ENCODE peak calls at places on chromosomes 6 and 20, in four cellular contexts. T, F, W and M are unnamed samples.

GRCh38 chr6:53922571-53922981 is 127.8 kb downstream of the LRRC1 start:
- DNase-seq in F (no peak), T (no peak), W (no peak), M (no peak)

GRCh38 chr6:72621243-72622093 is at the start of gene KCNQ5:
- DNase-seq in F (peak; percentile 58), W (peak; percentile 33), T (peak; percentile 3), M (peak; percentile 20)

GRCh38 chr6:16208989-16209388 is 29.4 kb upstream of the GMPR start:
- DNase-seq in T (no peak), W (no peak), F (peak; percentile 9), M (no peak)

GRCh38 chr6:98924647-98925046 is 23.1 kb downstream of the FBXL4 start:
- DNase-seq in F (no peak), W (no peak), T (no peak), M (no peak)

GRCh38 chr6:57315851-57316250 is 1.6 kb upstream of the PRIM2 start:
- DNase-seq in F (no peak), T (no peak), W (no peak), M (no peak)

GRCh38 chr6:93784794-93785757 is 365.7 kb upstream of the EPHA7 start:
- DNase-seq in F (no peak), W (no peak), T (no peak), M (no peak)

GRCh38 chr20:38692436-38693411 is 31.6 kb upstream of the SLC32A1 start:
- DNase-seq in T (peak; percentile 75), F (peak; percentile 61), W (peak; percentile 68), M (peak; percentile 78)

GRCh38 chr6:85678000-85678601 is 35.4 kb upstream of the SYNCRIP start:
- DNase-seq in W (no peak), T (no peak), F (no peak), M (peak; percentile 17)

GRCh38 chr6:77440206-77440976 is 22.9 kb downstream of the HTR1B start:
- DNase-seq in T (no peak), W (no peak), F (no peak), M (no peak)

GRCh38 chr6:89323461-89324098 is 8.5 kb upstream of the GABRR2 start:
- DNase-seq in T (no peak), W (no peak), F (no peak), M (no peak)

GRCh38 chr20:875115-875514 is 41.0 kb downstream of the ANGPT4 start:
- DNase-seq in T (no peak), F (no peak), W (no peak), M (no peak)

GRCh38 chr20:881051-881820 is 34.9 kb downstream of the ANGPT4 start:
- DNase-seq in T (no peak), F (no peak), W (peak; percentile 87), M (peak; percentile 94)

GRCh38 chr20:877814-878213 is 38.3 kb downstream of the ANGPT4 start:
- DNase-seq in W (no peak), T (no peak), F (no peak), M (no peak)

GRCh38 chr20:878511-879307 is 37.4 kb downstream of the ANGPT4 start:
- DNase-seq in T (peak; percentile 64), W (peak; percentile 51), F (no peak), M (peak; percentile 49)

GRCh38 chr20:879626-880025 is 36.5 kb downstream of the ANGPT4 start:
- DNase-seq in T (no peak), F (no peak), W (no peak), M (no peak)
- TF ChIP-seq CTCF in T (no peak), F (no peak), W (no peak), M (no peak)

GRCh38 chr6:71204741-71205140 is 83.9 kb upstream of the OGFRL1 start:
- DNase-seq in F (no peak), T (no peak), W (no peak), M (no peak)

GRCh38 chr6:71206086-71206485 is 82.5 kb upstream of the OGFRL1 start:
- DNase-seq in T (no peak), W (no peak), F (no peak), M (no peak)

GRCh38 chr6:71209206-71209605 is 79.4 kb upstream of the OGFRL1 start:
- DNase-seq in W (no peak), T (no peak), F (no peak), M (no peak)

GRCh38 chr6:71203211-71203610 is 85.4 kb upstream of the OGFRL1 start:
- DNase-seq in F (no peak), W (no peak), T (no peak), M (no peak)

GRCh38 chr6:71205336-71205956 is 83.2 kb upstream of the OGFRL1 start:
- DNase-seq in W (no peak), T (no peak), F (no peak), M (peak; percentile 16)
- TF ChIP-seq CTCF in W (no peak), T (no peak), F (no peak), M (no peak)

DNA sequence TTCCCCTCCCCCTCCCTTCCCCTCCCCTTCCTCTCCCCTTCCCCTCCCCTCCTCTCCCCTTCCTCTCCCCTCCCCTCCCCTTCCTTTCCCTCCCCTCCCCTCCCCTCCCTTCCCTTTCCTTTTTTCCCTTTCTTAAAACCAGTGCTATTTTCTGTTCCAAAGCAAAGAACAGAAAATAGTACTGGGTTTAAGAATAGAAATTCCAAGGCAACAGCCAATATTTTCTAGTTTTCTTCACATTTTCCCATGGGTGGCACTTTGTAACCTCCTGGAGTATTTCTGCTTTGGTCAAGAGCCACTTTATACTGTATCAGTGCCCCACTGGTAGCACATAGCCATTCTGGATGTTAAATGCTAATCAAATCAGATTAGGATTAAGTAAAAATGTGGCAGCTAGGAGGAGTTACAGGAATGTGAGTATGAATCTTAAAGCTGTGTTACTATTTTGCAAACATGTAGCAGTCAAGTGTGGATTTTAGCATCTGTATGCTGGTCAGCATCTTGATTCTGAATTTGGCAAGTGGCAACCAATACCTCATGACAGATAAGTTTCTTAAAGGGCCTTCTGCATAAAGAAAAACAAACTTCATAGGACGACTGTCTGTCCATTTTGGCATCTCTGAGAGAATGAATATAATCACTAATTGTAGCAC is 126.4 kb downstream of the CEP57L1 start:
- DNase-seq in T (no peak), W (no peak), F (no peak), M (no peak)
- TF ChIP-seq CTCF in T (no peak), W (no peak), F (no peak), M (no peak)

DNA sequence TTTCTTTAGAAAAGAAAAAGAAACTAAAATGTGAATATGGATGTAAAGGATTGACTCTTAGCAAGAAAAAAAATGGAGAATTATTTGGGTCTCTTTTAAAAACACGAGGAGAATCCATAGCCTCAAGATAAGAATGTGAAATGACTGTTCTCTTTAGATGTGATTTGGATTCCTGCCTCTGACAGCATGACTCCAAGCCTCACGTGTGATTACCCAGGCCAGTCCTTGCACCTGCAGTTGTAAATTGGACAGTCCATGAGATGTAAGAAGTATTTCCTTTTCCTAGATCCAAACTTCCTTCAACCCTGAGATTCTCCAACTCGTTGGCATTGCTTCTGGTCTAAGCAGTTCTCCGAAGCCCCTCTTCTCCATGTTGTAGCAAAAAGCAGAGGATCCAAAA is 31.9 kb downstream of the SLC2A12 start:
- DNase-seq in F (no peak), T (no peak), W (no peak), M (no peak)
- TF ChIP-seq CTCF in F (no peak), T (no peak), W (no peak), M (no peak)

GRCh38 chr6:63760199-63760598 is 124.6 kb downstream of the PHF3 start:
- DNase-seq in F (no peak), T (no peak), W (no peak), M (no peak)

GRCh38 chr6:63757826-63758225 is 122.2 kb downstream of the PHF3 start:
- DNase-seq in T (no peak), F (no peak), W (no peak), M (no peak)

GRCh38 chr6:63764318-63764916 is 128.8 kb downstream of the PHF3 start:
- DNase-seq in W (no peak), T (no peak), F (no peak), M (peak; percentile 62)

GRCh38 chr6:63759605-63760004 is 124.0 kb downstream of the PHF3 start:
- DNase-seq in T (no peak), W (no peak), F (no peak), M (no peak)
- TF ChIP-seq CTCF in T (no peak), W (no peak), F (no peak), M (no peak)

GRCh38 chr6:345747-346388 is 45.7 kb upstream of the IRF4 start:
- DNase-seq in W (no peak), T (no peak), F (no peak), M (no peak)
- TF ChIP-seq CTCF in W (no peak), T (no peak), F (no peak), M (no peak)

GRCh38 chr6:92122746-92123145 is 1296.6 kb downstream of the EPHA7 start:
- DNase-seq in W (no peak), T (no peak), F (no peak), M (peak; percentile 43)
- TF ChIP-seq CTCF in W (no peak), T (peak; percentile 66), F (no peak), M (peak; percentile 32)

DNA sequence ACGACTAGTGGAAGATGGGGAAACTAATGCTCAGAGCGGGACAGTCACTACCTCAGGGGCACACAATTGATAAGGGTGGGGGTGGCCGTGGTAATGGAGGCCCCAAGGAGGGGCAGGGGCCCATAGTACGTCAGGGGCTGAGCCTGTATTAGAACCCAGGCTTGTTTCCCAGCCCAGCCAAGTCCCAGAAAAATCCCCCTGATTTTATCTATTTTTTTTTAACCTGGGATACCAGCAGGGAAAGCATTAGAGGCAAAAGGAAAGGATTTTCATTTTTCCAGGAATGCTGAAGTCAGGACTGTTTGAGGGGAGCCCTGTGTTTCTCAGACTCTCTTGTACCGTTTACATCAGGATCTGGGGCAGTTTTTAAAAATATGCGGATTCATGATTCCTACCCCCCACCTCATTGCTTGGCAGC is 382 bp downstream of the MYH7B start:
- DNase-seq in F (no peak), T (no peak), W (no peak), M (no peak)
- TF ChIP-seq CTCF in F (no peak), T (peak; percentile 33), W (peak; percentile 34), M (no peak)

DNA sequence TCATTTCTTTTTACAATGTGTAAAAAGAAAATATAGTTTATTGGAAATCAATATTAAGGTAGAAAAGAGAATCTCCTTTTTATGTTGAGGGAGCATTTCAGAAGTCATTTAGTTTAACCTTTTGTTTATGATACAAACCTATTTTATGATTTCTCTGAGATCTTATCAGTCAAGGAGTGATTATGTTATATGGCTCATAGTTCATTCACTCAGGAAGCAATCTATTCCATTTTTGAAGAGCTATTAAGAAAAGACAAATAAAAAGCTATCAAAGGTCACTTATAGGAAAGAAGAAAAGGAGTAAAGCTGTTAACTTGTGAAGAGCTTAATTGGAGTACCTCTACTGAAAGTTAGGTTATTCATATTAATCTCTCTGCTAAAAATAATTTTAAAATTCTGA is 526.6 kb upstream of the JAG1 start:
- DNase-seq in T (no peak), W (no peak), F (no peak), M (no peak)
- TF ChIP-seq CTCF in T (no peak), W (no peak), F (no peak), M (no peak)